ENCODE peak calls at places on chromosomes 3 and 15, in seven cellular contexts. One of them, this sample, is unnamed.
A peak's percentile ranks its signal among the peaks of the same experiment; 100 is the strongest.

GRCh38 chr3:42033741-42034140 is 57.4 kb upstream of the TRAK1 start:
- DNase-seq in GM12891: no peak
- DNase-seq in SK-N-SH: no peak
- DNase-seq in H1: no peak
- DNase-seq in HepG2: no peak
- DNase-seq in GM12878: no peak
- DNase-seq in K562: no peak
- DNase-seq in this sample: no peak

GRCh38 chr15:75153084-75153483 is 48.6 kb upstream of the C15orf39 start:
- DNase-seq in GM12891: peak; percentile 49
- DNase-seq in H1: no peak
- DNase-seq in HepG2: peak; percentile 82
- DNase-seq in K562: peak; percentile 71
- DNase-seq in GM12878: no peak
- DNase-seq in SK-N-SH: peak; percentile 42
- DNase-seq in this sample: no peak

GRCh38 chr3:89841041-89841440 is 733.6 kb downstream of the EPHA3 start:
- DNase-seq in GM12878: no peak
- DNase-seq in HepG2: no peak
- DNase-seq in H1: no peak
- DNase-seq in GM12891: no peak
- DNase-seq in SK-N-SH: no peak
- DNase-seq in K562: no peak
- DNase-seq in this sample: no peak

GRCh38 chr15:75867428-75867827 is 24.2 kb downstream of the UBE2Q2 start:
- DNase-seq in H1: no peak
- DNase-seq in K562: no peak
- DNase-seq in GM12891: no peak
- DNase-seq in HepG2: no peak
- DNase-seq in GM12878: no peak
- DNase-seq in SK-N-SH: no peak
- DNase-seq in this sample: no peak

GRCh38 chr15:36632196-36632595 is 52.8 kb downstream of the CDIN1 start:
- DNase-seq in GM12878: no peak
- DNase-seq in GM12891: no peak
- DNase-seq in HepG2: no peak
- DNase-seq in H1: no peak
- DNase-seq in K562: no peak
- DNase-seq in SK-N-SH: no peak
- DNase-seq in this sample: no peak

GRCh38 chr3:150135321-150135721 is 164.6 kb upstream of the PFN2 start:
- DNase-seq in GM12878: no peak
- DNase-seq in SK-N-SH: no peak
- DNase-seq in GM12891: no peak
- DNase-seq in K562: no peak
- DNase-seq in HepG2: no peak
- DNase-seq in H1: no peak
- DNase-seq in this sample: no peak

GRCh38 chr3:126685493-126685892 is 18.5 kb upstream of the CHCHD6 start:
- DNase-seq in H1: no peak
- DNase-seq in K562: no peak
- DNase-seq in HepG2: no peak
- DNase-seq in SK-N-SH: no peak
- DNase-seq in GM12891: no peak
- DNase-seq in GM12878: no peak
- DNase-seq in this sample: no peak

GRCh38 chr15:23073890-23074631 is 34.7 kb upstream of the TUBGCP5 start:
- DNase-seq in GM12878: no peak
- DNase-seq in HepG2: no peak
- DNase-seq in H1: no peak
- DNase-seq in GM12891: no peak
- DNase-seq in SK-N-SH: no peak
- DNase-seq in K562: no peak
- DNase-seq in this sample: no peak

GRCh38 chr3:182261084-182261483 is 532.2 kb upstream of the ATP11B start:
- DNase-seq in K562: no peak
- DNase-seq in SK-N-SH: no peak
- DNase-seq in GM12891: no peak
- DNase-seq in H1: no peak
- DNase-seq in HepG2: no peak
- DNase-seq in GM12878: no peak
- DNase-seq in this sample: no peak

GRCh38 chr3:145865329-145865904 is 295.6 kb downstream of the PLOD2 start:
- DNase-seq in GM12878: no peak
- DNase-seq in K562: no peak
- DNase-seq in HepG2: no peak
- DNase-seq in GM12891: no peak
- DNase-seq in SK-N-SH: no peak
- DNase-seq in H1: no peak
- DNase-seq in this sample: no peak

GRCh38 chr3:180926526-180926925 is 14.1 kb downstream of the FXR1 start:
- DNase-seq in SK-N-SH: no peak
- DNase-seq in H1: no peak
- DNase-seq in GM12891: no peak
- DNase-seq in HepG2: no peak
- DNase-seq in GM12878: no peak
- DNase-seq in K562: no peak
- DNase-seq in this sample: no peak

GRCh38 chr15:25933456-25934158 is 70.5 kb upstream of the ATP10A start:
- DNase-seq in HepG2: peak; percentile 47
- DNase-seq in GM12878: peak; percentile 5
- DNase-seq in GM12891: no peak
- DNase-seq in H1: peak; percentile 74
- DNase-seq in K562: peak; percentile 42
- DNase-seq in SK-N-SH: peak; percentile 70
- DNase-seq in this sample: no peak

GRCh38 chr3:146283796-146284485 is 33.0 kb upstream of the PLSCR4 start:
- DNase-seq in HepG2: peak; percentile 38
- DNase-seq in GM12891: no peak
- DNase-seq in K562: no peak
- DNase-seq in GM12878: no peak
- DNase-seq in H1: no peak
- DNase-seq in SK-N-SH: no peak
- DNase-seq in this sample: no peak

GRCh38 chr3:31456373-31456772 is 76.4 kb upstream of the STT3B start:
- DNase-seq in GM12878: no peak
- DNase-seq in K562: peak; percentile 19
- DNase-seq in GM12891: no peak
- DNase-seq in H1: no peak
- DNase-seq in HepG2: no peak
- DNase-seq in SK-N-SH: no peak
- DNase-seq in this sample: no peak

GRCh38 chr15:38252481-38253311 is at the start of gene SPRED1:
- DNase-seq in GM12891: peak; percentile 32
- DNase-seq in HepG2: peak; percentile 14
- DNase-seq in K562: peak; percentile 57
- DNase-seq in GM12878: no peak
- DNase-seq in H1: peak; percentile 63
- DNase-seq in SK-N-SH: peak; percentile 76
- DNase-seq in this sample: peak; percentile 23

GRCh38 chr3:98884675-98885371 is 16.7 kb downstream of the DCBLD2 start:
- DNase-seq in SK-N-SH: no peak
- DNase-seq in HepG2: no peak
- DNase-seq in H1: no peak
- DNase-seq in GM12878: no peak
- DNase-seq in K562: no peak
- DNase-seq in GM12891: no peak
- DNase-seq in this sample: no peak

GRCh38 chr15:57235865-57236264 is 140.4 kb upstream of the CGNL1 start:
- DNase-seq in SK-N-SH: peak; percentile 47
- DNase-seq in GM12878: no peak
- DNase-seq in H1: no peak
- DNase-seq in GM12891: no peak
- DNase-seq in K562: peak; percentile 36
- DNase-seq in HepG2: no peak
- DNase-seq in this sample: no peak

GRCh38 chr3:138450181-138450580 is 15.8 kb downstream of the ESYT3 start:
- DNase-seq in HepG2: no peak
- DNase-seq in K562: no peak
- DNase-seq in GM12891: no peak
- DNase-seq in GM12878: no peak
- DNase-seq in H1: no peak
- DNase-seq in SK-N-SH: no peak
- DNase-seq in this sample: no peak

GRCh38 chr3:129413687-129414506 is 14.5 kb downstream of the EFCAB12 start:
- DNase-seq in HepG2: peak; percentile 91
- DNase-seq in SK-N-SH: no peak
- DNase-seq in H1: no peak
- DNase-seq in GM12891: peak; percentile 39
- DNase-seq in K562: peak; percentile 78
- DNase-seq in GM12878: no peak
- DNase-seq in this sample: no peak

DNA sequence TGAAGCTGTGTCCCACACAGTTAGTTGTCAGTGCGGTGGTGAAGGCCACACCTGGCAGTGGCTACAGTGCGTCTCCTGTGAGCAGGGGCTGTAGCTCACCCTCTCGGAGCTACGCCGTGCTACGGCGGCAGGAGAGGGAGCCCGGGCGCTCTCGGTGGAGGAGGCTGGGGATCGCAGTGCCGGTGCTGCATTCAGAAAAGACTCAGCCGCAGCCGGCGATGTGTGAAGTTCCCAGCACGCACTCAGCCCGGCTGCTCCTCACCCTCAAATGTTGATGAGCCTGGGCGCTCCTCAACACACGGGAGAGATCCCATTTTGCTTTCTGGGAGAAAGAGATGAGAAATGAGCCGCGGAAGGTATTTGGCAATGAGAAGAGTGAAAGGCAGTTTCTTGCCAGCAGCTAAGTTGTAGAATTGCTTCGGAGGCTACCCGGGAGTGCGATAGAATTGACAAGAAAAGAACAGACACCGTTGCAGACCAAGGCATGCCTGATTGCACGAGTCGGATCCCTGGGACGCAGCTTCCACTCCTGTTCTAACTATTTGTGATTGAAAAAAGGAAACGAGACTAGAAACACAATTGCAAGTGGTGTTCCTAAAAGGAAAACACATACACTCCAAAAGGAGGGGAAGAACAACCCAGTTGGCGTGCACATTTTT is at the start of gene UNC13C:
- DNase-seq in H1: peak; percentile 73
- DNase-seq in HepG2: peak; percentile 1
- DNase-seq in SK-N-SH: peak; percentile 30
- DNase-seq in GM12891: no peak
- DNase-seq in GM12878: no peak
- DNase-seq in K562: no peak
- DNase-seq in this sample: no peak
- TF ChIP-seq TAF1 in H1: no peak
- TF ChIP-seq TAF1 in HepG2: no peak
- TF ChIP-seq TAF1 in SK-N-SH: no peak
- TF ChIP-seq TAF1 in GM12891: no peak
- TF ChIP-seq TAF1 in GM12878: no peak
- TF ChIP-seq TAF1 in K562: no peak
- TF ChIP-seq TAF1 in this sample: no peak

GRCh38 chr3:170360916-170361315 is 3.4 kb downstream of the SKIL start:
- DNase-seq in K562: no peak
- DNase-seq in GM12878: no peak
- DNase-seq in HepG2: no peak
- DNase-seq in H1: no peak
- DNase-seq in SK-N-SH: no peak
- DNase-seq in GM12891: no peak
- DNase-seq in this sample: no peak
- TF ChIP-seq POLR2AphosphoS5 in K562: no peak
- TF ChIP-seq POLR2AphosphoS5 in GM12878: peak; percentile 56
- TF ChIP-seq POLR2AphosphoS5 in HepG2: no peak
- TF ChIP-seq POLR2AphosphoS5 in H1: no peak
- TF ChIP-seq POLR2AphosphoS5 in SK-N-SH: no peak
- TF ChIP-seq POLR2AphosphoS5 in GM12891: no peak
- TF ChIP-seq POLR2AphosphoS5 in this sample: no peak

GRCh38 chr3:9351709-9352126 is 11.1 kb upstream of the THUMPD3 start:
- DNase-seq in GM12891: no peak
- DNase-seq in GM12878: no peak
- DNase-seq in HepG2: no peak
- DNase-seq in SK-N-SH: no peak
- DNase-seq in H1: no peak
- DNase-seq in K562: no peak
- DNase-seq in this sample: no peak

GRCh38 chr3:9347887-9348286 is 15.0 kb upstream of the THUMPD3 start:
- DNase-seq in GM12878: no peak
- DNase-seq in H1: no peak
- DNase-seq in SK-N-SH: no peak
- DNase-seq in K562: no peak
- DNase-seq in HepG2: no peak
- DNase-seq in GM12891: no peak
- DNase-seq in this sample: no peak

GRCh38 chr3:9346141-9346540 is 16.7 kb upstream of the THUMPD3 start:
- DNase-seq in K562: no peak
- DNase-seq in SK-N-SH: no peak
- DNase-seq in H1: no peak
- DNase-seq in GM12891: no peak
- DNase-seq in HepG2: no peak
- DNase-seq in GM12878: no peak
- DNase-seq in this sample: no peak

GRCh38 chr3:9347086-9347485 is 15.8 kb upstream of the THUMPD3 start:
- DNase-seq in HepG2: no peak
- DNase-seq in GM12891: no peak
- DNase-seq in SK-N-SH: no peak
- DNase-seq in GM12878: no peak
- DNase-seq in H1: no peak
- DNase-seq in K562: no peak
- DNase-seq in this sample: no peak

DNA sequence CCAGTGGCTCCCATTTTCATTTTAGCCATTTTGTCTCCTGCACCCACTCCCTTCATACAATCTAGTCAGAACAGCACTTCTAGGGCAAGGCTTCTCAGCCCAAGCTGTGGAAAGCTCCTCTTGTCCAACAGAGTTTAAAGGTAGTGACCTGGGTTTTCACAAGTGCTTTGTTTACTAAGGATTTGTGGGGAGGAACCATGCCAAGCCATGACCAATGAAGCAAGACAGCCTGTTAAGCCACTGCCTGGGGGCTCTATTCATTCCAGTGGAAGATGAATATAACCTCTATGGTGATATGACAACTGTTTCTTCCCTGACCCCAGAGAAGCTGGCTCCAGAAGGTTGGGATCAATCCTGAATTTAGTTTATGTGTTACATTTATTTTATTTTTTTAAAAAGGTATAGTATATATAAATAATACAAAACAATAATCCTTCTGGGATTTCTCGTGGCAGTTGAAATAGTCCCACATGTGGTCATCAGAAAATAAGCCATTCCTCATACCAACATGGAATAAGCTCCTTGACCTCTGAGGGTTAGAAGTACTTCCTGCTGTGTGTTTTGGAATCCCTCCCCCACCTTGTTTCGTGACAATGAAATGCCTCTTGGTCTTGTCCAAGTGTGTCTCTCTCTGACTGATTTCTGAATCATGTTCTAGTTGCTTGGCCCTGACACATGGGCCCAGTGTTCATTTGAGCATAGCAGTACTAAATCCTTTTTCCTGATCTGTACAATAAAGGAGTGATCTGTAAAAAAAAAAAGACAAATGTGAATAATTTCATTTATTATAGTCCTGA is 13.3 kb upstream of the THUMPD3 start:
- DNase-seq in H1: no peak
- DNase-seq in HepG2: peak; percentile 16
- DNase-seq in SK-N-SH: no peak
- DNase-seq in K562: peak; percentile 23
- DNase-seq in GM12891: no peak
- DNase-seq in GM12878: no peak
- DNase-seq in this sample: no peak
- TF ChIP-seq TAF1 in H1: no peak
- TF ChIP-seq TAF1 in HepG2: no peak
- TF ChIP-seq TAF1 in SK-N-SH: no peak
- TF ChIP-seq TAF1 in K562: no peak
- TF ChIP-seq TAF1 in GM12891: no peak
- TF ChIP-seq TAF1 in GM12878: no peak
- TF ChIP-seq TAF1 in this sample: no peak

GRCh38 chr3:11642455-11643162 is 1.1 kb downstream of the VGLL4 start:
- DNase-seq in H1: peak; percentile 59
- DNase-seq in GM12878: peak; percentile 73
- DNase-seq in SK-N-SH: peak; percentile 77
- DNase-seq in K562: peak; percentile 73
- DNase-seq in HepG2: peak; percentile 70
- DNase-seq in GM12891: no peak
- DNase-seq in this sample: peak; percentile 44
- TF ChIP-seq POLR2AphosphoS5 in H1: no peak
- TF ChIP-seq POLR2AphosphoS5 in GM12878: no peak
- TF ChIP-seq POLR2AphosphoS5 in SK-N-SH: no peak
- TF ChIP-seq POLR2AphosphoS5 in K562: no peak
- TF ChIP-seq POLR2AphosphoS5 in HepG2: peak; percentile 65
- TF ChIP-seq POLR2AphosphoS5 in GM12891: peak; percentile 65
- TF ChIP-seq POLR2AphosphoS5 in this sample: peak; percentile 71